ENCODE peak calls at places on chromosomes 4 and X, in nine cellular contexts. U is skeletal muscle cell, O is epithelial cell of esophagus, L is kidney epithelial cell, F is upper lobe of left lung, I is stomach, Z is cardiac fibroblast, J is body of pancreas, K is left ventricle myocardium inferior. W is an unnamed sample.

GRCh38 chr4:42412251-42412650 is 15.0 kb downstream of the SHISA3 start:
- DNase-seq in U (peak; percentile 70), O (peak; percentile 41), L (peak; percentile 61), F (no peak), I (no peak), Z (peak; percentile 97), J (no peak), K (no peak), W (peak; percentile 54)

GRCh38 chr4:2537011-2537830 is 774 bp downstream of the FAM193A start:
- DNase-seq in U (no peak), O (peak; percentile 60), L (no peak), F (peak; percentile 94), I (peak; percentile 56), Z (peak; percentile 39), J (peak; percentile 51), K (peak; percentile 37), W (no peak)

GRCh38 chr4:151676301-151676700 is 84.5 kb downstream of the GATB start:
- DNase-seq in U (peak; percentile 87), O (peak; percentile 90), L (peak; percentile 71), F (no peak), I (no peak), Z (peak; percentile 59), J (no peak), K (no peak), W (peak; percentile 87)

GRCh38 chrX:10189317-10190268 is 32.8 kb downstream of the CLCN4 start:
- DNase-seq in U (no peak), O (peak; percentile 53), L (no peak), F (no peak), I (peak; percentile 83), Z (peak; percentile 67), J (peak; percentile 74), K (peak; percentile 49), W (peak; percentile 65)

GRCh38 chr4:182826391-182826790 is 90.8 kb downstream of the DCTD start:
- DNase-seq in U (no peak), O (no peak), L (no peak), F (no peak), I (no peak), Z (no peak), J (no peak), K (no peak), W (no peak)

GRCh38 chrX:53305996-53306937 is 24.9 kb upstream of the IQSEC2 start:
- DNase-seq in U (no peak), O (no peak), L (no peak), F (no peak), I (no peak), Z (no peak), J (no peak), K (no peak), W (no peak)

GRCh38 chr4:151852202-151852601 is 91.4 kb upstream of the GATB start:
- DNase-seq in U (no peak), O (no peak), L (no peak), F (no peak), I (no peak), Z (no peak), J (no peak), K (no peak), W (no peak)

GRCh38 chr4:159719531-159719930 is 616.7 kb downstream of the RAPGEF2 start:
- DNase-seq in U (no peak), O (no peak), L (no peak), F (no peak), I (no peak), Z (no peak), J (no peak), K (no peak), W (no peak)

GRCh38 chr4:179596621-179597020 is 2154.4 kb upstream of the AGA start:
- DNase-seq in U (no peak), O (peak; percentile 7), L (no peak), F (no peak), I (no peak), Z (no peak), J (no peak), K (no peak), W (no peak)

GRCh38 chr4:112898357-112899141 is 150.9 kb upstream of the ANK2 start:
- DNase-seq in U (no peak), O (peak; percentile 16), L (peak; percentile 39), F (no peak), I (no peak), Z (no peak), J (no peak), K (no peak), W (no peak)

GRCh38 chr4:4368821-4369580 is 17.9 kb upstream of the NSG1 start:
- DNase-seq in U (no peak), O (no peak), L (no peak), F (no peak), I (no peak), Z (no peak), J (no peak), K (no peak), W (no peak)

GRCh38 chr4:147311956-147312355 is 168.9 kb upstream of the EDNRA start:
- DNase-seq in U (no peak), O (no peak), L (no peak), F (no peak), I (no peak), Z (no peak), J (no peak), K (no peak), W (no peak)

GRCh38 chr4:164935363-164935762 is 42.1 kb downstream of the TRIM61 start:
- DNase-seq in U (no peak), O (no peak), L (no peak), F (no peak), I (no peak), Z (no peak), J (no peak), K (no peak), W (peak; percentile 11)

GRCh38 chr4:38898245-38898644 is 30.6 kb downstream of the FAM114A1 start:
- DNase-seq in U (no peak), O (no peak), L (no peak), F (no peak), I (no peak), Z (no peak), J (no peak), K (no peak), W (no peak)

GRCh38 chr4:116598980-116599789 is 486.2 kb downstream of the TRAM1L1 start:
- DNase-seq in U (no peak), O (no peak), L (no peak), F (peak; percentile 74), I (no peak), Z (no peak), J (no peak), K (no peak), W (no peak)

GRCh38 chrX:36930491-36930890 is 77.7 kb upstream of the FAM47C start:
- DNase-seq in U (no peak), O (no peak), L (no peak), F (no peak), I (no peak), Z (no peak), J (no peak), K (no peak), W (no peak)

GRCh38 chr4:99998062-99998880 is 48.2 kb upstream of the H2AZ1 start:
- DNase-seq in U (no peak), O (peak; percentile 71), L (peak; percentile 10), F (no peak), I (no peak), Z (peak; percentile 55), J (no peak), K (no peak), W (peak; percentile 40)

DNA sequence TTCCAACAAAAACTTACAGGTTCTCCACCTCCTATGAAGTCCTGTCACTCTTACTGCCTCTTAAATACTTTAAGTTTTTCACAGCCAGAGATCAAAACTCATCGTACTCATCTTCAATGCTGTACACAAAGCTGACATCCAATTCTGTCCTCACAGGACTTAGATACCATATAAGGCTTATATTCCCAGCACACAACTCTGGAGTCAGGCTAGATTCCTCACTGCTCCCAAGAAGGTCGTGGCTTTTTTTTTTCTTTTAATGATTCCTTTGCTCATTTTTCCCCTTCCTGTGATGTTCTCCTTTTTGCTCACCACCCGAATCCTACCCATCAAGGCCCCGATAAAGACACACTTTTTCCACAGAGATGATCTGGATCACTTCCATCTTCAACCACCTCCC is 914 bp downstream of the TRAPPC2 start:
- DNase-seq in U (no peak), O (no peak), L (no peak), F (no peak), I (no peak), Z (no peak), J (no peak), K (no peak), W (no peak)
- H3K4me3 ChIP-seq in U (peak overlapping the region; percentile 79), O (peak overlapping the region; percentile 73), L (peak overlapping the region; percentile 91), F (peak overlapping the region; percentile 76), I (peak overlapping the region; percentile 71), Z (peak overlapping the region; percentile 76), J (peak overlapping the region; percentile 43), K (peak overlapping the region; percentile 85), W (peak overlapping the region; percentile 72)

DNA sequence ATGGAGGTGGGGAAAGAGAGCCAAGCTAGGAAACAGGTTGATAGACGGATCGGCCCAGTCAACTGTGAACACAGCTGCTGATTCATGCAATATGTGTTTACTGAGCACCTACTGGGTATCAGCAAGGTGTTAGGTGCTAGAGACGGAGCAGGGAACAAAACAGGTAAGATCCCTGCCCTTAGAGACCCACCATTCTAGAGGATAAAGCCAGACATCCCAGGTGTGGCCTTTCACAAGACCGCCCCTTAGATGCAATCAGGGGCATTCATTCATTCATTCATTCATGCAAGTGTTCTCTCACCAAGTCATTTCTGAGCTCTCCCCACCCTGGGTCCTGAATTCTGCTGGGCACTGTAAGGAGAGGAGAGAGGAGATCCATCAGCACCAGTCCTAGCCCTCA is 20.2 kb upstream of the MTM1 start:
- DNase-seq in U (no peak), O (no peak), L (no peak), F (no peak), I (no peak), Z (no peak), J (no peak), K (no peak), W (no peak)
- H3K4me3 ChIP-seq in U (no peak overlapping the region), O (no peak overlapping the region), L (no peak overlapping the region), F (peak overlapping the region; percentile 47), I (peak overlapping the region; percentile 35), Z (no peak overlapping the region), J (no peak overlapping the region), K (peak overlapping the region; percentile 59), W (no peak overlapping the region)

DNA sequence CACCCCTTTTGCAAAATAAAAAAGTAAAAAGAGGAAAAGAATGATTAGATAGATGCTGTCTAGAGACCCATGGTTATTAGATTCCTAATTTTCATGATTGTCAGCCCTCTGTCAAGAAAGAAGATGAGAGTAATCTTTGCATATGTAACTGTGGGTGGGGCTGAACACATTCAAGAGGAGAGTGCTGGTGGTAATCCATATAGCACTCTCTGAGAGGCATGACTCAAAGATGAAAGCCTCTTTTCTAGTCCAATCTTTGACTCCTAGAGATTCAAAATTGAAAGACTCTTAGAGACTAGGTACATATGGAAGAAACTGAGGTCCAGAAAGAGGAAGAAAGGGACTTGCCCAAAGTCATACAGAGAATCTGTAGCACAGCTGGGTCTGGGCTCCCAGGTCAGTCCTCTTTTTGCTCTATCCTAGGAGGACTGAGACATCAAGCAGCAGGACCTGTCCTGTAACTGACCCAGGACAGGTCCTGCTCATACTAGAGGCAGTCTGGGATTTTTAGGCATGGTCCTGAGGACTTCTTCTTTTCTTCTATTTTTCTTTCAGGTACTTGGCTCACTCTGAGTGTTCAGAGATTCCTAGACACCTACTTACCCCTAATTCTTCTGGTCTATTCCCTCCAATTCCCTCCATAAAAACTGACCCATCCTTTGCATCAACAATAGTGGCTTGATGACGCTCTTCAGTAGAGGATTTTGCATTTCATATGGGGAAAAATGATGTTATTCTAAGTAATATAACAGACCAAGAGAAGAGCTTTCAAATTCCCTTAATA is 23.8 kb downstream of the VSIG4 start:
- DNase-seq in U (no peak), O (no peak), L (no peak), F (no peak), I (no peak), Z (no peak), J (no peak), K (no peak), W (no peak)
- H3K4me3 ChIP-seq in U (no peak overlapping the region), O (no peak overlapping the region), L (no peak overlapping the region), F (peak overlapping the region; percentile 31), I (peak overlapping the region; percentile 9), Z (no peak overlapping the region), J (no peak overlapping the region), K (peak overlapping the region; percentile 30), W (no peak overlapping the region)

GRCh38 chr4:76374744-76375143 is 46.2 kb downstream of the CCDC158 start:
- DNase-seq in U (no peak), O (no peak), L (no peak), F (no peak), I (no peak), Z (no peak), J (no peak), K (no peak), W (no peak)
- H3K4me3 ChIP-seq in U (no peak overlapping the region), O (no peak overlapping the region), L (no peak overlapping the region), F (no peak overlapping the region), I (no peak overlapping the region), Z (no peak overlapping the region), J (no peak overlapping the region), K (no peak overlapping the region), W (no peak overlapping the region)